ENCODE peak calls at places on chromosomes 4 and X, in five cellular contexts. K, B, P, D and H are unnamed samples. For H3K4me1, the result is how much of the 10 kb centered on the place peaks cover.

GRCh38 chr4:80237992-80238391 is 28.5 kb upstream of the FGF5 start:
- DNase-seq in P (peak), K (no peak), B (no peak), D (no peak), H (peak)

GRCh38 chrX:154046262-154046771 is 26.6 kb upstream of the IRAK1 start:
- DNase-seq in D (no peak), B (peak), P (peak), K (no peak), H (peak)

GRCh38 chr4:76535603-76536380 is 100.8 kb downstream of the SHROOM3 start:
- DNase-seq in P (peak), D (no peak), K (no peak), B (no peak), H (peak)

GRCh38 chrX:131288738-131289511 is at the start of gene IGSF1:
- DNase-seq in P (peak), D (no peak), K (peak), B (peak), H (peak)

GRCh38 chr4:129972257-129972656 is 876.3 kb downstream of the C4orf33 start:
- DNase-seq in K (peak), D (no peak), B (no peak), P (no peak), H (no peak)

GRCh38 chr4:8078109-8078494 is 80.5 kb downstream of the ABLIM2 start:
- DNase-seq in B (no peak), K (no peak), D (no peak), P (no peak), H (no peak)

GRCh38 chr4:135515295-135515694 is 1313.7 kb upstream of the PABPC4L start:
- DNase-seq in P (peak), D (no peak), B (no peak), K (no peak), H (peak)

GRCh38 chr4:110088670-110089069 is 109.7 kb downstream of the ELOVL6 start:
- DNase-seq in K (peak), P (peak), B (no peak), D (no peak), H (peak)

GRCh38 chr4:73817341-73817740 is 19.1 kb upstream of the CXCL6 start:
- DNase-seq in B (no peak), K (peak), D (no peak), P (no peak), H (peak)

GRCh38 chrX:100685997-100686305 is 42.0 kb downstream of the SRPX2 start:
- DNase-seq in D (no peak), B (no peak), P (no peak), K (no peak), H (no peak)

GRCh38 chr4:73222466-73223257 is 35.9 kb downstream of the ANKRD17 start:
- DNase-seq in D (no peak), B (peak), P (peak), K (peak), H (peak)

GRCh38 chr4:100170986-100171385 is 19.3 kb downstream of the DDIT4L start:
- DNase-seq in P (no peak), D (no peak), K (no peak), B (no peak), H (no peak)

GRCh38 chr4:161762796-161763195 is 401.0 kb downstream of the FSTL5 start:
- DNase-seq in D (no peak), B (no peak), K (no peak), P (peak), H (peak)

GRCh38 chr4:130336585-130337217 is 1240.7 kb downstream of the C4orf33 start:
- DNase-seq in P (peak), D (no peak), B (no peak), K (peak), H (peak)

GRCh38 chr4:15754323-15754722 is 23.8 kb upstream of the CD38 start:
- DNase-seq in P (peak), K (no peak), B (no peak), D (no peak), H (peak)

GRCh38 chr4:8819421-8820177 is 52.0 kb downstream of the HMX1 start:
- DNase-seq in D (no peak), K (peak), P (no peak), B (no peak), H (no peak)

GRCh38 chr4:146790515-146790914 is 151.8 kb downstream of the POU4F2 start:
- DNase-seq in K (no peak), P (no peak), B (no peak), D (no peak), H (no peak)

GRCh38 chrX:154729439-154729838 is 21.4 kb downstream of the GAB3 start:
- DNase-seq in K (no peak), B (no peak), P (no peak), D (no peak), H (no peak)

GRCh38 chrX:431032-431431 is 44.3 kb upstream of the PPP2R3B start:
- DNase-seq in K (no peak), B (no peak), D (no peak), P (no peak), H (no peak)

GRCh38 chr4:154743683-154744340 is at the start of gene LRAT:
- DNase-seq in B (peak), K (peak), D (peak), P (no peak), H (no peak)

GRCh38 chrX:131821945-131822622 is 201.0 kb upstream of the STK26 start:
- DNase-seq in D (peak), K (no peak), B (peak), P (peak), H (no peak)

DNA sequence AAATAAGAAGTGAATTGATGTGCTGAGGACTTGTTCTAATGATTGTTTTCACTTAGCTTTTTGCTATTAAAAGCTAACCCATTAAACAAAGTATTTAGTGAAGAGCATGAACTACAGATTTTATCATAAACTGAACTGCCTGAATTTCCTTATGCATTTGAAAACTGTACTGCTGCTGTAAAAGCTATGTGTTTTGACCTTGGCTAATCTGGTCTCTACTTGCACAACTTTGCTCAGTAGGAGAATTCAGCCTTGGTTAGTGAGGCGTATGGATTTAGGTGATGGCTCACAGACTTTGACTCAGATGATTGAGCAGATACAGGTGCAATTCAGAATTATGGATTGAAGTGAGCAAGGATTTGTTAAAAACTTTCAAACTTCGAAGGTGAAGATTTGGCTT is 38.7 kb upstream of the FAT1 start:
- DNase-seq in D (no peak), P (no peak), B (no peak), K (no peak), H (no peak)
- H3K4me1 ChIP-seq in D (under half), P (under half), B (under half), K (under half), H (under half)

DNA sequence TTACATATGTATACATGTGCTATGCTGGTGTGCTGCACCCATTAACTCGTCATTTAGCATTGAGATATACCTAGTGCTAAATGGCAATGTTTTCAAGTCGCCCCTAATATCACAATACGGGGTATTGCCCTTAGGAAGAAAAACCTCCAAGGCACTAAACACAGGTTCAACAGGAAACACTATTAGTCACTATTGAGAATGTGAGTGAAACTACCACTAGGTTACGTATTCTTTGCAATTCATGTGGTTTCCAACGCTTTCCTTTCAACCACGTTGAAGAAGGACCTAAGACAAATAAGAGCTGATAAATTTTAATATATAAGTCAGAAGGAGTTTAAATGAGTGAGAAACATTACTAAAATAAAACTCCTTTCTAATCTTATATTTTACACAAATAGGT is 134.7 kb upstream of the SPANXN4 start:
- DNase-seq in K (no peak), P (no peak), B (no peak), D (no peak), H (no peak)
- H3K4me1 ChIP-seq in K (under half), P (under half), B (under half), D (under half), H (under half)

GRCh38 chr4:168769857-168770256 is 240.2 kb downstream of the CBR4 start:
- DNase-seq in B (no peak), D (no peak), K (no peak), P (no peak), H (no peak)
- H3K4me1 ChIP-seq in B (under half), D (under half), K (under half), P (under half), H (under half)

GRCh38 chr4:183205193-183205592 is 106.1 kb downstream of the WWC2 start:
- DNase-seq in P (no peak), D (no peak), K (no peak), B (no peak), H (no peak)

GRCh38 chr4:183204793-183205192 is 105.7 kb downstream of the WWC2 start:
- DNase-seq in P (no peak), B (no peak), K (no peak), D (no peak), H (no peak)

GRCh38 chr4:183197140-183197539 is 98.1 kb downstream of the WWC2 start:
- DNase-seq in K (no peak), D (no peak), B (no peak), P (no peak), H (no peak)

GRCh38 chr4:183200453-183200852 is 101.4 kb downstream of the WWC2 start:
- DNase-seq in D (no peak), K (no peak), P (peak), B (peak), H (peak)

DNA sequence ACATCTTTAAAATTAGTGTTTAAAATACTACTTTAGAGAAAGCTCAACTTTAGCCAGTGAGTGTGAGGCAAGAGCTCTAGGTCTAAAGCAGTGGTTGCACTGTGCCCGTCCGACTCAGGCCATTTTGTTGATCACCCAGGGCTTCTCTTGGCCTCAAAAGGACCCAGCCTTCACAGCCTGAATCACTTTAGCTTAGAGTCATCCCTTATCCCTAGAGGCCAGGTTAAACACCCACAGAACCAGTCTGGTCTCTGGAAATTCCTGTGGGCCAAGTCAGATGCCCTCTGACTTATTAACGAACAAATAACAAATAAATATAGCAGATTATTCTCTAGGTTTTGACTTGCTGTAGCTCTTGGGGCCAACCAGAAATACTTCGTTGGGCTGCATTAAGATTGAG is 102.3 kb downstream of the WWC2 start:
- DNase-seq in B (no peak), D (no peak), P (peak), K (no peak), H (peak)
- H3K4me1 ChIP-seq in B (under half), D (under half), P (under half), K (under half), H (under half)

DNA sequence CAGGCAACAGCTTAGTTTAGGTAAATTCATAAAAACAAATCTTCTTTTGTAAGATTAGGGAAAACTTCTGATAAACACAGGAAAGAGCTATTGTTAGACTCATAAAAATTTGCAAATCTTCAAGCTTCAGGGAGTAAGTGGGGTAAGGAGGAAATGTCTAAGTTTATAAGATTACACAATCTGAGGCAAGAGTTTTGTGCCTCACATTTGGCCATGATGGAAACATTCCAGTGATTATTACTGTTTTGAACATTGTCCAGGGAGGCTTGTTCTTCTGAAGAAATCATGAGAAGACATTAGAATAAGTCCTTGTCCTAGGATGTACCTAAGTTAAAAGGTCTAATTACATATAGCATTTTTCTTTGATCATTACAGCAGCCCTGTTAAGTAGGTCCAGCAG is 72.8 kb downstream of the MAOB start:
- DNase-seq in D (no peak), K (no peak), P (peak), B (no peak), H (peak)
- H3K4me1 ChIP-seq in D (under half), K (under half), P (under half), B (under half), H (under half)

GRCh38 chr4:64368741-64369140 is 40.5 kb downstream of the TECRL start:
- DNase-seq in D (no peak), K (no peak), B (no peak), P (no peak), H (no peak)
- H3K4me1 ChIP-seq in D (under half), K (under half), B (under half), P (under half), H (under half)